ENCODE peak calls at places on chromosome 22, in nine cellular contexts. T is uterus, E is heart left ventricle, M is IMR-90, K is HCT116, D is testis, Y is tibial nerve, W is right lobe of liver, O is sigmoid colon. B is an unnamed sample.
A peak's percentile ranks its signal among the peaks of the same experiment; 100 is the strongest.

GRCh38 chr22:40534379-40535188 is 101.9 kb downstream of the MRTFA start:
- DNase-seq in T (no peak), E (no peak), M (peak; percentile 71), K (no peak), D (peak; percentile 33), Y (no peak), W (no peak), O (no peak), B (no peak)

GRCh38 chr22:46352691-46353386 is 17.3 kb downstream of the TRMU start:
- DNase-seq in T (no peak), E (peak; percentile 71), M (peak; percentile 26), K (no peak), D (no peak), Y (no peak), W (no peak), O (no peak), B (no peak)

GRCh38 chr22:36182871-36183270 is 18.7 kb downstream of the APOL4 start:
- DNase-seq in T (no peak), E (no peak), M (no peak), K (no peak), D (no peak), Y (no peak), W (no peak), O (no peak), B (no peak)

GRCh38 chr22:33917744-33918406 is 2.4 kb downstream of the LARGE1 start:
- DNase-seq in T (no peak), E (no peak), M (peak; percentile 50), K (no peak), D (no peak), Y (no peak), W (no peak), O (no peak), B (no peak)

GRCh38 chr22:27226666-27227065 is 569.3 kb downstream of the MIAT start:
- DNase-seq in T (no peak), E (no peak), M (peak; percentile 31), K (no peak), D (no peak), Y (no peak), W (no peak), O (no peak), B (peak; percentile 45)

GRCh38 chr22:49404576-49405199 is 423.0 kb downstream of the BRD1 start:
- DNase-seq in T (no peak), E (no peak), M (no peak), K (no peak), D (peak; percentile 11), Y (peak; percentile 1), W (no peak), O (peak; percentile 57), B (no peak)

GRCh38 chr22:48486163-48486957 is 1341.3 kb downstream of the BRD1 start:
- DNase-seq in T (no peak), E (no peak), M (no peak), K (no peak), D (no peak), Y (no peak), W (peak; percentile 35), O (no peak), B (no peak)

GRCh38 chr22:32555546-32555945 is 80.9 kb downstream of the FBXO7 start:
- DNase-seq in T (no peak), E (no peak), M (no peak), K (no peak), D (no peak), Y (no peak), W (no peak), O (no peak), B (no peak)

GRCh38 chr22:19799322-19800190 is 39.0 kb downstream of the TBX1 start:
- DNase-seq in T (peak; percentile 90), E (peak; percentile 37), M (peak; percentile 92), K (no peak), D (no peak), Y (peak; percentile 80), W (peak; percentile 47), O (peak; percentile 75), B (no peak)

GRCh38 chr22:45597460-45598192 is 74.0 kb upstream of the ATXN10 start:
- DNase-seq in T (no peak), E (no peak), M (no peak), K (no peak), D (no peak), Y (no peak), W (no peak), O (no peak), B (no peak)

GRCh38 chr22:26064048-26064447 is 105.2 kb upstream of the SEZ6L start:
- DNase-seq in T (no peak), E (no peak), M (no peak), K (no peak), D (no peak), Y (no peak), W (no peak), O (no peak), B (no peak)

GRCh38 chr22:26065847-26066246 is 103.4 kb upstream of the SEZ6L start:
- DNase-seq in T (no peak), E (no peak), M (no peak), K (no peak), D (no peak), Y (no peak), W (no peak), O (no peak), B (no peak)

GRCh38 chr22:26068571-26068970 is 100.7 kb upstream of the SEZ6L start:
- DNase-seq in T (no peak), E (no peak), M (no peak), K (no peak), D (no peak), Y (no peak), W (no peak), O (no peak), B (no peak)

GRCh38 chr22:26066534-26066933 is 102.7 kb upstream of the SEZ6L start:
- DNase-seq in T (no peak), E (no peak), M (no peak), K (no peak), D (peak; percentile 40), Y (no peak), W (no peak), O (no peak), B (no peak)
- TF ChIP-seq CTCF in T (no peak), E (no peak), M (no peak), K (no peak), D (no peak), Y (no peak), W (no peak), O (no peak), B (no peak)

DNA sequence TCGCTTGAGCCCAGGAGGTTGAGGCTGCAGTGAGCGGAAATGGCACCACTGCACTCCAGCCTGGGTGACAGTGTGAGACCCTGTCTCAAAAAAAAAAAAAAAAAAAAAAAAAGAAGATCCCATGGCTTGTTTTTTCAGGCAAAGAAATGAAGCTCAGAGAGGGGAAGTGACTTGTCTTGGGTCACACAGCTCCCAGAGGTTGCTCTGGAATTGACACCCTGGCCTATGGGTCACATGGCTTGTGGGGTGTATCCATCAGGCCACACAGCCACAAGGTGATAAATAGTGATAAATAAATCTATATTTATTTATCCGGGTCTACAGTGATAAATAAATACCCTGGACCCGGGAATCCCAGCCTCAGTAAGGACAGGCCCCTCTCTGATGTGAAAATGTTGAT is 2.2 kb upstream of the EMID1 start:
- DNase-seq in T (no peak), E (no peak), M (no peak), K (no peak), D (no peak), Y (no peak), W (peak; percentile 7), O (no peak), B (no peak)
- TF ChIP-seq POLR2A in T (no peak), E (no peak), M (no peak), K (no peak), D (no peak), Y (no peak), W (no peak), O (no peak), B (no peak)

GRCh38 chr22:39282642-39283311 is 36.6 kb downstream of the RPL3 start:
- DNase-seq in T (no peak), E (peak; percentile 46), M (no peak), K (no peak), D (no peak), Y (no peak), W (no peak), O (no peak), B (no peak)
- H3K4me3 ChIP-seq in T (no peak overlapping the region), E (no peak overlapping the region), M (no peak overlapping the region), K (no peak overlapping the region), D (no peak overlapping the region), Y (no peak overlapping the region), W (no peak overlapping the region), O (no peak overlapping the region), B (no peak overlapping the region)

DNA sequence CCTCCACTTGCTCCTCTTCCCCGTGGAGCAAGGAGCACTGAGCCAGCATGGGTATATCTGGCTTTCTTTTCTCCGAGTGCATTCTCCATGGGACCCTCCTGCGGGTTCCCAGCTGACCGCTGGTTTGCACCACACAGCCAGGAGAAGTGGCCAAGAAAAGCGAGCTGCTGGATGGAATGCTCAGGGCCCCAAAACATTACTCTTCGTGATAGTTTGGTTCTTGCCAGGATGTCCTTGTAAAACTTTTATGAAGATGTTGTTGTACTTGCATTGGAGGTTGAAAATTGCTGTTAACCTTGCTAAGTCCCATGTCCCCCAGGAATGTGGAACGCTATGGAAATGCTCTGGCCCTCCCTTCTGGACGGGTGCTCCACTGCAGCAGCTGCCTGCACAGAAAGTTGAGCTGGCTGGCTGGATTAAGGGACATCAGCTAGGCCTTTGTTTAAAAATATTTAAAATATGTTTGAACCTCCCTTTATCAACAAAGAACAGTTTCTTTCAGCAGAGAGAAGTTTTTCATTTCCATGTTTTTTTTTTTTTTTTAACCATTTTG is 68.7 kb downstream of the ZNRF3 start:
- DNase-seq in T (no peak), E (no peak), M (peak; percentile 39), K (no peak), D (peak; percentile 77), Y (no peak), W (no peak), O (peak; percentile 82), B (no peak)
- TF ChIP-seq CTCF in T (no peak), E (no peak), M (peak; percentile 32), K (no peak), D (peak; percentile 17), Y (peak; percentile 39), W (no peak), O (peak; percentile 27), B (no peak)

DNA sequence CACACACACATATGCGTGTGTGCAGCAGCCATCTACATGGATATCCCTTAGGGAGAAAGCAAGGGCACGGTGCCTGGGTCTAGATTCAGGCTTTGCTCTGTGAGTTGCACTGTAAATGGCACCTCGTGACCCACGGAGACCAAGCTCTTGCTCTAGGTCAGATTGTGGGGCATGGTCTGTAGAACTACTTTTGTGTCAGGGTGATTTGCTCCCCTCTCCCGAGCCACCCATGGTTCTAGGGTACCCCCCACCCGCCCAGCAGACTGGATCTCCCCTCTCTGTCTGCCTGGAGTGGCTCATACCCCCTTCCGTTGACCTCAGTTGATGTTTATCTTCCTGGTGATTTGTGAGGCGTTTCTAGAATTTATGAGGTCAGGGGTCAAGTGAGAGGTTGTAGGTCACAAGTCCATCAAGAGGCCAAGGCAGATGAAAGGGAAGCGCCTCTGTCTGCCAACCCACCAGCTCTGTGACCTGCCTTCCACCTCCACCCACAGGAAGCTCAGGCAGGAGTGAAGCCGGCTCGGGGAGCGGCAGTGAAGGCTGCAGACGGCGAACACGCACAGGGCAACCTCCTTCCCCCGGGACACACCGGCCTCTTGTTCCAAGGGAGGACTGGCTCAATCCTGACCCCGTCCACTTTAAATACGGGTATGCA is 76.2 kb upstream of the TTLL12 start:
- DNase-seq in T (no peak), E (peak; percentile 25), M (no peak), K (no peak), D (no peak), Y (no peak), W (peak; percentile 89), O (no peak), B (no peak)
- TF ChIP-seq POLR2A in T (no peak), E (no peak), M (no peak), K (no peak), D (no peak), Y (no peak), W (no peak), O (no peak), B (no peak)